ENCODE peak calls at places on chromosomes 13 and 19, in eight cellular contexts. I, M, A, P, K, W, Q and Z are unnamed samples. For H3K27me3 and H3K4me1, the result is how much of the 10 kb centered on the place peaks cover.

GRCh38 chr19:34480971-34481821 is at the start of gene WTIP:
- DNase-seq in P (peak), K (peak), W (peak), Q (peak), M (peak), I (peak), A (peak), Z (peak)

GRCh38 chr19:19366691-19367396 is 38.6 kb upstream of the GATAD2A start:
- DNase-seq in W (peak), P (peak), M (no peak), A (peak), I (peak), K (peak), Q (peak), Z (peak)

GRCh38 chr19:7159105-7159933 is 89.8 kb downstream of the ZNF557 start:
- DNase-seq in M (peak), P (no peak), W (no peak), Q (peak), A (peak), I (no peak), K (peak), Z (peak)

GRCh38 chr13:84864341-84864740 is 934.9 kb downstream of the SLITRK6 start:
- DNase-seq in W (no peak), P (no peak), M (no peak), A (no peak), Q (no peak), K (no peak), I (no peak), Z (no peak)

GRCh38 chr13:28329395-28330158 is 165.4 kb downstream of the FLT1 start:
- DNase-seq in M (no peak), W (no peak), Q (no peak), P (no peak), I (no peak), K (peak), A (peak), Z (peak)

GRCh38 chr13:32248789-32249188 is 66.4 kb downstream of the ZAR1L start:
- DNase-seq in Q (peak), A (no peak), K (no peak), P (no peak), W (no peak), I (no peak), M (no peak), Z (no peak)

GRCh38 chr19:23799321-23799720 is 40.6 kb upstream of the ZNF681 start:
- DNase-seq in I (no peak), Q (no peak), A (no peak), W (no peak), P (no peak), K (no peak), M (no peak), Z (no peak)

GRCh38 chr13:111650626-111651025 is 330.2 kb downstream of the TEX29 start:
- DNase-seq in P (no peak), Q (no peak), A (no peak), I (no peak), M (no peak), W (no peak), K (no peak), Z (no peak)

GRCh38 chr13:29865934-29866333 is 15.5 kb upstream of the UBL3 start:
- DNase-seq in P (no peak), M (no peak), I (peak), A (no peak), K (no peak), W (no peak), Q (peak), Z (no peak)

GRCh38 chr13:52665325-52665724 is 12.7 kb downstream of the SUGT1 start:
- DNase-seq in A (peak), M (no peak), P (no peak), W (peak), K (no peak), Q (no peak), I (no peak), Z (no peak)

GRCh38 chr13:73189365-73189764 is 130.6 kb downstream of the KLF5 start:
- DNase-seq in K (no peak), Q (no peak), I (no peak), A (no peak), M (no peak), P (no peak), W (peak), Z (no peak)

GRCh38 chr19:21812448-21812847 is 23.5 kb downstream of the ZNF43 start:
- DNase-seq in A (no peak), P (no peak), M (no peak), Q (no peak), W (no peak), K (no peak), I (no peak), Z (no peak)

GRCh38 chr13:110816500-110816899 is 98.4 kb downstream of the ANKRD10 start:
- DNase-seq in W (no peak), Q (no peak), K (no peak), M (no peak), P (no peak), A (no peak), I (no peak), Z (no peak)

GRCh38 chr19:17877696-17878095 is 6.0 kb downstream of the SLC5A5 start:
- DNase-seq in W (no peak), I (no peak), A (no peak), Q (no peak), K (no peak), M (no peak), P (no peak), Z (no peak)

GRCh38 chr13:113112893-113113845 is 7.6 kb downstream of the F7 start:
- DNase-seq in I (no peak), W (no peak), K (no peak), A (no peak), P (no peak), M (no peak), Q (peak), Z (peak)

GRCh38 chr19:46431824-46432223 is 3.1 kb upstream of the PNMA8C start:
- DNase-seq in I (no peak), A (no peak), M (no peak), K (no peak), P (peak), W (peak), Q (no peak), Z (no peak)

GRCh38 chr13:110625771-110626321 is 10.5 kb downstream of the NAXD start:
- DNase-seq in M (no peak), K (no peak), P (no peak), W (no peak), Q (peak), I (peak), A (no peak), Z (no peak)

GRCh38 chr13:43758834-43759233 is 27.9 kb downstream of the ENOX1 start:
- DNase-seq in M (no peak), W (no peak), P (no peak), A (no peak), I (no peak), K (no peak), Q (no peak), Z (no peak)

GRCh38 chr19:5621945-5622464 is 571 bp downstream of the SAFB2 start:
- DNase-seq in M (peak), Q (peak), K (peak), I (peak), A (no peak), W (peak), P (no peak), Z (peak)

GRCh38 chr13:30705672-30706071 is 29.7 kb upstream of the ALOX5AP start:
- DNase-seq in M (no peak), P (no peak), K (no peak), Q (no peak), I (no peak), A (no peak), W (peak), Z (no peak)

GRCh38 chr19:17073869-17074627 is 1.2 kb downstream of the HAUS8 start:
- DNase-seq in K (peak), W (peak), P (no peak), I (peak), Q (peak), A (peak), M (no peak), Z (no peak)

GRCh38 chr13:30179547-30180256 is 127.6 kb downstream of the KATNAL1 start:
- DNase-seq in M (no peak), A (no peak), Q (no peak), W (no peak), I (no peak), P (no peak), K (no peak), Z (no peak)

GRCh38 chr13:59360108-59360507 is 803.6 kb downstream of the DIAPH3 start:
- DNase-seq in I (no peak), W (peak), P (no peak), A (no peak), Q (no peak), M (no peak), K (peak), Z (peak)

GRCh38 chr19:35249146-35249847 is 495 bp downstream of the LSR start:
- DNase-seq in P (peak), I (peak), W (peak), K (no peak), Q (peak), M (no peak), A (no peak), Z (no peak)

GRCh38 chr19:29831041-29831548 is 19.3 kb downstream of the CCNE1 start:
- DNase-seq in I (no peak), A (no peak), Q (no peak), W (no peak), K (no peak), P (no peak), M (peak), Z (no peak)

DNA sequence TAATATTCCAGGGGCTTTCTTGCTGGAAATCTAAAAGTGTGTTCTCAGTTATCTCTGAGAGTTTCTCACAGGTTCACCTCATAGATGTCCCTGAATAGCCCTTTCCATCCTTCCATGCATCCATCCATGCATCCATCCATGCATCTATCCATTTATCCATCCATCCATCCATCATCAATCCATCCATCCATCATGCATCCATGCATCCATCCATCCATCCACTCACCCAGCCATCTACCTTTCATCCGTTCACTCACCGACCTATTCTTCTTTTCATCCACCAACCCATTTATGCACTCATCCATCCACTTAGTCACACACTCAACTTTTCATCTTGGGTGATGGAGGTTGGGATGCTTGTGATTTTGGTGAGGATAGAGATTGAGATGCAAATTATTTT is 7.4 kb upstream of the ADGRE3 start:
- DNase-seq in A (no peak), W (no peak), K (no peak), P (no peak), I (no peak), Q (no peak), M (no peak), Z (no peak)
- H3K27me3 ChIP-seq in A (under half), W (under half), K (under half), P (under half), I (under half), Q (under half), M (under half), Z (under half)

DNA sequence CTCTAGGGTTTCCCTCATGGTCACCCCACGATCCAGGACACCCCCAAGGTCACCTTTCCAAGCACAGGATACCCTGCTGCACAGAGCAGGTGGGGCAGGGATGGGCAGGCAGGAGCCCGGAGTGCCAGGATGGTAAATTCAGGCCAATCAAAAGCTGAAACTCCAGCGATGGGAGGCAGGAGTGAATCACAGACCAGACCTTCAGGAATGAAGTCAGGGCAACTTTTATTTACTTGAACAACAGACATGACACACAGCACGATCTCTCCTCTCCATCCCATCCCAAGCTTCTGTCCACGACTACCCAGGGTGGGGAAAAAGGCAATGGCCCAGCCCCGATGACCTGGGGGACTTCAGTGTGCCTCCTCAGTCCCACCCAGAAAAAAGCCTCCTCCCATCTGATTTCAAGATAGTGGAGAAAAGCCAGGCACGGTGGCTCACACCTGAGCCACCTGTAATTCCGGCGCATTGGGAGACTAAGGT is 39.1 kb downstream of the ZSWIM4 start:
- DNase-seq in P (no peak), M (no peak), W (peak), A (peak), I (no peak), K (no peak), Q (no peak), Z (no peak)
- H3K4me1 ChIP-seq in P (under half), M (half or more), W (under half), A (under half), I (under half), K (under half), Q (under half), Z (half or more)

GRCh38 chr19:3826163-3826562 is 40.0 kb upstream of the MATK start:
- DNase-seq in K (no peak), A (no peak), I (no peak), W (no peak), Q (no peak), M (no peak), P (no peak), Z (no peak)
- H3K4me3 ChIP-seq in K (no peak), A (no peak), I (no peak), W (no peak), Q (no peak), M (no peak), P (no peak), Z (no peak)

GRCh38 chr19:37332839-37333238 is 38.1 kb upstream of the ZNF527 start:
- DNase-seq in P (no peak), W (no peak), K (no peak), Q (no peak), I (no peak), M (no peak), A (no peak), Z (no peak)

GRCh38 chr19:37329686-37330085 is 41.2 kb upstream of the ZNF527 start:
- DNase-seq in A (no peak), Q (no peak), K (no peak), I (no peak), W (peak), P (no peak), M (no peak), Z (no peak)

GRCh38 chr19:37333457-37333856 is 37.4 kb upstream of the ZNF527 start:
- DNase-seq in P (no peak), A (no peak), K (no peak), Q (no peak), M (no peak), W (peak), I (no peak), Z (no peak)

DNA sequence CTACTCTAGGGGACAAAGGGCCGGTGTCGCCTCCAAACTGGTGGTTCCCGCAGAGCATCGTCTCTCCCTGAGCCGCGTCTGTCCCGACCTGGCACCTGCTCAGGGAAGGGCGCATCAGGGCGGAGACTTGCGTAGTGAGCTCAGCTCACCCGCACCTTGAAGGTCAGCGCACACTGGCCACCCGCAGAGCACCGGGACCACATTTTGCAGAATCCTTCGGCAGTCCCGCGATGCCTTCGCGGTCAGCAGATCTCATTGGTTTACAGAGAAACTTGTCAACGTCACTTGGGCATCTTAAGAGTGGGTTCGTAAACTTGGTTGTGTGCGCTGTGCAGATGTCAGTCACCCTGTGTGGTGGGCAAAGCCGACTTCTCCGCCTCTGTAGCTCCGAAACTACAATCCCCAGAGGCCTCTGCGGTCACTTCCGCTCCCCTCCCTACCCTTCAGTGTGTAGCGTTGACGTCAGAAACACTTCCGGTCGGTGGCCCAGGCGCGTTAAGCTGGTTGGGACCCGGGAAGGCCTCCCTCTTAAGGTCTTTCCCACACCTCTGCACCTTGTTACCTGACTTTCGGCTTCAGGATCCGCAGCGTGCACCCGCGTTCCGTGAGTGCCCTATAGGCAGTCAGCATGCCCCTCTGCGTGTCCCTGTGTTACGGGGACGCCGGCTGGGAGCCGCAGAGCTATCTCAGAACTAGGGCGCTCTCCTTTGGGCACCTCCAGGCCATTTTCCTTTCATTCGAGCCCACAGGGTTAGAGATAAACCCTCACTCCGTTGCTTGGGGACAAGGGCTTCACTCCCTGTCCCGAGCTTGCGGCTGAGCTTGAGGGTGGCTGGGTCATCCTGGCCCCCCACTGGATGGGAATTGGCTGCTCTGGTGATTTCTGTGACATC is 36.5 kb upstream of the ZNF527 start:
- DNase-seq in W (peak), P (peak), Q (peak), A (peak), I (peak), M (peak), K (peak), Z (peak)
- H3K27me3 ChIP-seq in W (under half), P (under half), Q (under half), A (under half), I (under half), M (under half), K (under half), Z (under half)

DNA sequence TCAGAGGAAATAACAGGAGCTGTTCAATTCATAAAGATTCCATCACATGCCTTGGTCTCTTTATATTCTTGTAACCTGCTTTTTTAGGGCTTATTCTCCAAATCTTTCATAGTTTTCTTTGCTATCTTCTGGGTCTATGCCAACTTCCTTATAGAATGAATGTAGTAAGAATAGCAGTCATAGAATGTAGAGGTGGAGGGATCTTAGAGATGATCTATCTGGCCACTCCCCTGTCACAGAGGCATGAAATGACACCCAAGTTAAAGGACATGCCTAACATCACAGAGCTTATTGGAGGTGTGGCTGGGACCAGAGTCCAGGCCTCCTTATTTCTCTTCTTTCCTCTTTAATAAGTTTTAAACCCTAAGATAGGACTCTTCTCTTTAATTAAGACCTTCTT is 13.2 kb downstream of the LCP1 start:
- DNase-seq in A (no peak), Q (no peak), M (no peak), W (no peak), P (no peak), I (no peak), K (no peak), Z (no peak)
- H3K4me1 ChIP-seq in A (under half), Q (under half), M (under half), W (under half), P (under half), I (under half), K (under half), Z (half or more)

DNA sequence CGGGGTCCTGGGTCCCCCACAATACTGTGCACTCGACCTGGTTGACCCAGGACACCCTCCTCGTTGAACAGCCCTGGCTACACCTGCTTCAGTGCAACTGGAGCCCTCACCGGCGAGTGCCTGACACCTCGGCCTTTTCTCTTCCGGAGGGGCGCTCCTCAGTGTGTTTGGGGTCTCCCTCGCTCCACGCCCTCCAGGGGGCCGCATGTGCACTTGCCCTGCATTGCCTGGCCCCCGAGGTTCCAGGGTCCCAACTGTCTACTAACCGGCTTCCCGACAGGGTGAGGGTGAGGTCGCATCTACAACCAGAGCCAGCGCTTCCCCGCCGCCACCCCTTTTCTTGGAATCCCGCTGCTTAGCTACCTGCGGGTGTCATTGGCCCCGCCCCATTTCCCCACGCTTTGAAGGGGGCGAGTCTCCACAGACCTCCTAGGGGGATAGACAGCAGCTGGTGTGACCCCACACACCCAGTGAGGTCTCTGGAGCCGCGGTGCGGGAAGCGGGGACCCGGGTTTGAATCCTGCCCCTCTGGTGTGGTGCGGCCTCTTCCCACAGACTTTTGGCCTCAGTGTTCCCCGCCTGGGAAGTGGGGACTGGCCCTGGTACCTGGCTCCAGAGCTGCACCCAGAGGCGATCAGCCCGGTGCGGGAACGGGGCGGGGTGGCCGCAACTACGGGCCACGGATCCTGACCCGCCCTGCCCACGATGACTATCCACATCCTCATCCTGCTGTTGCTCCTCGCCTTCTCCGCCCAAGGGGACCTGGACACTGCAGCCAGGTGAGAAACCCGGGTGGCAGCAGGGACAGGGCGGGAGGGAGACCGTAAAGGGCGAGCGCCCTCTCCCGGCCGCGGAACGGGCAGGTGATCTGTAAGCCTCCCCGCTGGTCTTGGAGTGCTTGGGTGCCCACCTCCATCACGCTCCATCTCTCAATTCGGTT is at the start of gene ADM5:
- DNase-seq in Q (peak), P (peak), A (no peak), W (peak), I (peak), K (peak), M (no peak), Z (no peak)
- H3K4me3 ChIP-seq in Q (peak), P (peak), A (peak), W (peak), I (peak), K (peak), M (peak), Z (peak)

DNA sequence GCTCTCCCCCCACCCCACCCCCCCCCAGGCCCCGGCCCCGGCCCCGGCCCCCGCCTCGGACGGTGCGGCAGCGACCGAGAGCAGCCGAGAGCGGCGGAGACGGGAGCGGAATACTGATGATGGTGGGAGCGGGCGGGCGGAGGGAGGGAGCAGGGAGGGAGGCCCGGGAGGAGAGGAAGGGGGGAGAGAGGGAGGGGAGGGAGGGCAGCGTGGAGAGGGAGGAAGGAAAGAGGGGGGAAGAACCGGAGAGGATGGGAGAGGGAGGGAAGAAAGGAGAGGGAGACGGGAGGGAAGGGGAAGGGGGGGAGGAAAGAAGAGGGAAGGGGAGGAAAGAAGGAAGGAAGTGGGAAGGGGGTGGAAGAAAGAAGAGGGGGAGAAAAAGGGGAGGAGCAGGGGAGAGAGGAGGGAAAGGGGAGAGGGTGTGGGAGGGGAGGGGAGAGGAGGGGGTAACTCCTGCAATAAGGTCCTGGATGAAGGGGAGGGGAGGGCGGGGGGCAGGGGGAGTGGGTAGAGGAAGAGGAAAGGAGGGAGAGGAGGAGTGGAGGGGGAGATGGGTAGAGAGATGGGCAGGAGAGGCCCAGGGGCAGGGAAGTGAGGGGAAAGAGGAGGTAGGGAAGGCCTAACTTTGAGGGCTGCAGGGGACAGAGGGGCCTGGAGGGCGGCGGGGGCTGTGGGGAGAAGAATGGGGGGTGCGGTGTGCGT is at the start of gene LRRC4B:
- DNase-seq in I (no peak), W (peak), P (no peak), K (no peak), Q (no peak), M (no peak), A (no peak), Z (no peak)
- H3K27me3 ChIP-seq in I (under half), W (under half), P (under half), K (under half), Q (half or more), M (half or more), A (under half), Z (under half)